ENCODE peak calls at places on chromosomes 4 and X, in four cellular contexts. Z is heart left ventricle, R is A549, D is GM12878. E is an unnamed sample. For H3K4me1, the result is how much of the 10 kb centered on the place peaks cover.

GRCh38 chr4:112377127-112377635 is 80.0 kb downstream of the ALPK1 start:
- DNase-seq in Z (no peak), R (no peak), D (no peak), E (no peak)

GRCh38 chrX:123740006-123740405 is 7.2 kb upstream of the THOC2 start:
- DNase-seq in Z (no peak), R (no peak), D (no peak), E (no peak)

GRCh38 chrX:45850775-45851433 is 650.2 kb upstream of the DIPK2B start:
- DNase-seq in Z (peak), R (peak), D (no peak), E (peak)

GRCh38 chr4:24094726-24095125 is 204.9 kb upstream of the PPARGC1A start:
- DNase-seq in Z (no peak), R (no peak), D (no peak), E (no peak)

GRCh38 chr4:188778880-188779279 is 639.6 kb downstream of the TRIML1 start:
- DNase-seq in Z (no peak), R (no peak), D (no peak), E (no peak)

GRCh38 chr4:23083391-23083790 is 390.7 kb downstream of the GBA3 start:
- DNase-seq in Z (no peak), R (no peak), D (no peak), E (no peak)

GRCh38 chrX:70096052-70096451 is 33.8 kb downstream of the OTUD6A start:
- DNase-seq in Z (no peak), R (peak), D (no peak), E (no peak)

GRCh38 chr4:173025131-173025530 is 143.5 kb upstream of the GALNT7 start:
- DNase-seq in Z (peak), R (peak), D (peak), E (no peak)

GRCh38 chr4:1347410-1347864 is 429 bp downstream of the UVSSA start:
- DNase-seq in Z (peak), R (peak), D (no peak), E (peak)

GRCh38 chr4:140790765-140791164 is 34.6 kb upstream of the TBC1D9 start:
- DNase-seq in Z (peak), R (no peak), D (peak), E (peak)

GRCh38 chr4:120331486-120332281 is 265.0 kb upstream of the MAD2L1 start:
- DNase-seq in Z (no peak), R (no peak), D (no peak), E (no peak)

GRCh38 chr4:105191621-105192210 is 45.0 kb downstream of the TET2 start:
- DNase-seq in Z (no peak), R (no peak), D (peak), E (no peak)

GRCh38 chrX:17024896-17025295 is 78.4 kb downstream of the REPS2 start:
- DNase-seq in Z (no peak), R (no peak), D (no peak), E (no peak)

DNA sequence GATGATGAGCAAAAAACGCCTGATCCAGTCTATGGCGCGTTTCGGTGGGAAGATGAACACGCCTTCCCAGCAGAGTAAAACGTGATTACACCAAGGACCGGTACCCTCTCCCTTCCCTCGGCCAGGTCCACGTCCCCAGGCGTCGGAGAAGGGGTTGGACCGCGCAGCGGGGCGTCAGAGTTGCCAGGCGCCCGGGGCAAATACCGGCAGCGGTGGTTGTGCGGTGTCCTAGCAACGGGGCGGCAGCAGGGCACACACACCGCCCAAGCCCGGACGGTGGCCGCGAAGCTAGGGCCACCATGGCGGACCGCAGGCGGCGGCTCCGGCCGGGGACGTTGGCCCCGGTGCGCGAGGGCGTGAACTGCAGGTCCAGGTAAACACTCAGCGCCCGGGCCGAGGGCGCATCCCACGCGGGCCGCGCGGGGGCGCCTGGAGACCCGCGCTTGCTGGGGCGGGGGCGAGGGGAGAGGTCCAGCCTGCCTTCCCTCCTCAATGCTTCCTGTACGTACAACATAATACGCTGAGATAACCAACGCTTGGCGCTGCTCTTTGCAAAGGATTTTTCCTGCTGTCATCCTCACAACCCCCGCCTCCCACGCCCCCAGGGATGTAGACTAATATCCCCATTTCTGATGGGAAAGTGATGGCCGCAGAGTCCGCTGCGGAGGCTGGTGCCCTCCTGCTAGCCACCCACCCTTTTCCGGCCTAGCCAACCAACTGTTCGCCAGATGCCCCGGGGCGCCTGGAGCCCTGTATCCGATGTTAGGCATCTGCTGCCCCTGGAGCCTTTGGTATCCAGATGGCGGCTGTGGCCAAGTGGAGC is at the start of gene FAM47E:
- DNase-seq in Z (peak), R (peak), D (no peak), E (peak)
- TF ChIP-seq POLR2A in Z (peak), R (no peak), D (no peak), E (no peak)

DNA sequence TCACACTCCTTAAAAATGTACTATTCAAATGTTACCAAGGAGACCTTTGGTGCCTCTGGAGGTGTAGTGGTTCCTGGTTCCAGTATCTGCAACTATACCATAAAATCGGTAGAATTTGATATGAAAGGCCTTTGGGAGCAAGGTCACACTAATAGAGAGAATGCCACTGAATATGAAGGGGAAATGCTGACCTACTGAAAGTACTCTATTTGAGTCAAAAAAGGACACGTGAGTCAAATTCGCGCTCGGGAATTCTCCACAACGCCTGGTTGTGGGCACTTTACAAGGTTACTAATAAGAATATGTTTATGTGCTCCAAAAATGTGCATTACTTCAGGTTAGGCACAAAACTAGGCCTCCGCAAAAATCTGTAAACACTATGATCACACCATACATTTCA is 39.5 kb upstream of the RELL1 start:
- DNase-seq in Z (no peak), R (no peak), D (peak), E (no peak)
- H3K4me1 ChIP-seq in Z (under half), R (under half), D (under half), E (under half)

GRCh38 chr4:163404570-163404969 is 60.9 kb downstream of the NPY5R start:
- DNase-seq in Z (no peak), R (no peak), D (no peak), E (no peak)
- TF ChIP-seq POLR2A in Z (no peak), R (no peak), D (no peak), E (no peak)

DNA sequence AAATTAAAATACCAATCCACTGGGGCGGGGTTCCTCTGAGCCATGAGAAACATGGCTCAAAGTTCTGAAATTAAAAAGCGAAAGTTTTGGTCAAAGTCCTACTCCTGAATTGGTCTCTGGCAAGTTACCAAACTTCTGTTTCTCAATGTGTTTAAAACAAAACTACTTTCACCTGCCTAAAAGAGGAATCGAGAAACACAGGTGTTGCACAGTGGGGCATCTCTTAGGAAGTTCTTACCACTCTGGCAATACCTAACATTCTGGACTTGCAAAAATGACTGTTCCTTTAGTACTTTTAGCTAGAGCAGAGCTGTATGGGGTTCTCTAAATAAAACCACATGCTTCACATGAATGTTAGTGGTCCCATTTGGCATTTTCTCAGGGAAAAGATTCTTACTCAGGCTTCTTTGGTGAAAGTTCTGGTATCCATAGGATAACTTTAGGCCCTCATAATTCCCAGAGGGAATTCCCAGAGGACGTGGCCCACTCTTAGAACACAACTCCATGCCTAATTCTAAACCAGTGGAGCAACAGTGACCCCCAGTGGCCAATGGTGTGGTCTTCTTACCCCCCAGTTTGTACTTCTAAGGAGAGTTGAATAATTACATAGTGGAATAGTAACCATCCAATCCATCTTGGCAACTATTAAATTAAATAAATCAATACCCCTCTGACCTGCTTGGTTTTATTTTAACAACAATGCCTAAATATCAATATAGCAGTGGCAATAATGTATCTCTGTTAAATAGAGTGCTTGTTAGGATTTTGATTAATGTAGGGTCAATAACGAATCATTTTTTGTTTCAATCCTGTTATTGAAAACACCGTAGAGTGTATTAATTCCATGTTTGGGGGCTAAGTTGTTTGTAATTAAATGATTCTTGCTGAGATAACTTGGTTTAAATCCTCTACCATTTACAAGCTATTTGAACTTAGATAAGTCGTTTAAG is 21.9 kb downstream of the BMP3 start:
- DNase-seq in Z (no peak), R (peak), D (peak), E (no peak)
- H3K4me1 ChIP-seq in Z (under half), R (under half), D (under half), E (under half)

GRCh38 chr4:91028223-91028622 is 901.0 kb downstream of the CCSER1 start:
- DNase-seq in Z (no peak), R (no peak), D (no peak), E (no peak)

GRCh38 chr4:91035276-91035675 is 908.1 kb downstream of the CCSER1 start:
- DNase-seq in Z (no peak), R (no peak), D (no peak), E (no peak)

GRCh38 chr4:91032725-91033445 is 905.7 kb downstream of the CCSER1 start:
- DNase-seq in Z (no peak), R (no peak), D (no peak), E (no peak)

GRCh38 chr4:91031761-91032160 is 904.6 kb downstream of the CCSER1 start:
- DNase-seq in Z (no peak), R (no peak), D (no peak), E (no peak)
- TF ChIP-seq POLR2A in Z (no peak), R (no peak), D (no peak), E (no peak)

DNA sequence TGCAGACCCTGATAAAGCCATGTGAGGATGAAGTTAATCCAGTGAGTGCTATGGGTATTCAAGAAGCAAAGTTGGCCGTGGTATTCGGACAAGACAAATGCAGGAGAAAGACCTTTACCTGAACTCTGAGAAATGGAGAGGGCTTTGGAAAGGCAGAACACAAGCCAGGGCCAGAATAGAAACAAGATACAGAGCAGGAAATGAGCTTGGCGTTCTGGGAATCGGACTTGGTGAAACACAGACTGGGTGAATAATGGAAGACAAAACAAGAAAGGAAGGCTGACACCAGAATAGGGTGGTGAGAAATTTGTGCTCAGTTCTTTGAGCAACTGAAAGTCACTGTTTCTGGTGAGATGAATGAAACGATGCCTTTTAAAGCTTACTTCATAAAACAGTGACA is 83.3 kb downstream of the VEGFC start:
- DNase-seq in Z (no peak), R (no peak), D (no peak), E (no peak)
- H3K4me1 ChIP-seq in Z (under half), R (under half), D (under half), E (under half)

E was measured in upper lobe of left lung.